ENCODE peak calls at places on chromosomes 11 and 22, in four cellular contexts. S is stimulated activated CD4-positive, alpha-beta T cell treated with anti-CD3 and anti-CD28 coated beads, Interleukin-15, amount 100 ng/mL, for 24 hours; A is activated naive CD4-positive, alpha-beta T cell treated with anti-CD3 and anti-CD28 coated beads, Interleukin-2, amount 50 U/mL, for 16 hours; C is fibroblast of pulmonary artery. Q is an unnamed sample.
A peak's percentile ranks its signal among the peaks of the same experiment; 100 is the strongest.

GRCh38 chr22:31140746-31141145 is 438 bp upstream of the PLA2G3 start:
- DNase-seq in S (no peak), A (no peak), C (no peak), Q (no peak)

GRCh38 chr11:22539851-22540376 is 85.7 kb downstream of the FANCF start:
- DNase-seq in S (no peak), A (no peak), C (peak; percentile 53), Q (peak; percentile 10)

GRCh38 chr11:59267196-59267595 is 54.5 kb upstream of the MPEG1 start:
- DNase-seq in S (no peak), A (no peak), C (no peak), Q (no peak)

GRCh38 chr11:65594991-65595920 is at the start of gene KCNK7:
- DNase-seq in S (peak; percentile 40), A (no peak), C (no peak), Q (no peak)

GRCh38 chr22:44937216-44937615 is 72.6 kb downstream of the PHF21B start:
- DNase-seq in S (no peak), A (no peak), C (no peak), Q (no peak)

GRCh38 chr22:37609240-37610152 is 862 bp downstream of the GGA1 start:
- DNase-seq in S (no peak), A (no peak), C (peak; percentile 21), Q (no peak)

GRCh38 chr11:19980957-19981669 is 179.2 kb downstream of the DBX1 start:
- DNase-seq in S (no peak), A (no peak), C (peak; percentile 73), Q (no peak)

GRCh38 chr11:36055356-36055755 is 111.5 kb downstream of the LDLRAD3 start:
- DNase-seq in S (no peak), A (no peak), C (no peak), Q (peak; percentile 83)

GRCh38 chr22:43881091-43882061 is 10.4 kb downstream of the PNPLA5 start:
- DNase-seq in S (no peak), A (peak; percentile 5), C (no peak), Q (no peak)

GRCh38 chr22:46522743-46523300 is 14.6 kb downstream of the CELSR1 start:
- DNase-seq in S (no peak), A (no peak), C (no peak), Q (no peak)

GRCh38 chr11:119484741-119485605 is 62.0 kb upstream of the THY1 start:
- DNase-seq in S (peak; percentile 15), A (no peak), C (no peak), Q (no peak)

GRCh38 chr22:17764036-17764435 is 10.2 kb downstream of the BID start:
- DNase-seq in S (no peak), A (no peak), C (no peak), Q (peak; percentile 87)

GRCh38 chr11:112968988-112969714 is 7.9 kb downstream of the NCAM1 start:
- DNase-seq in S (no peak), A (no peak), C (peak; percentile 63), Q (no peak)

GRCh38 chr11:9516113-9516512 is 55.3 kb downstream of the ZNF143 start:
- DNase-seq in S (no peak), A (no peak), C (no peak), Q (no peak)

GRCh38 chr11:120211522-120212258 is 858 bp downstream of the OAF start:
- DNase-seq in S (no peak), A (no peak), C (no peak), Q (no peak)

GRCh38 chr11:61496602-61497400 is 11.7 kb upstream of the LRRC10B start:
- DNase-seq in S (no peak), A (no peak), C (no peak), Q (no peak)

Q was measured in G401.